ENCODE peak calls at places on chromosomes 5 and 9, in seven cellular contexts. U is fibroblast of lung, L is PC-3, T is OCI-LY7, E is keratinocyte, V is astrocyte, A is hepatocyte. K is an unnamed sample.

GRCh38 chr5:56594821-56595220 is 220.5 kb upstream of the MAP3K1 start:
- DNase-seq in U (no peak), L (no peak), T (no peak), E (no peak), V (no peak), A (no peak), K (peak; percentile 7)

GRCh38 chr5:142886211-142886610 is 116.0 kb downstream of the ARHGAP26 start:
- DNase-seq in U (peak; percentile 64), L (no peak), T (no peak), E (no peak), V (peak; percentile 57), A (no peak), K (no peak)

GRCh38 chr5:82975812-82976211 is 101.4 kb downstream of the TMEM167A start:
- DNase-seq in U (no peak), L (peak; percentile 88), T (no peak), E (peak; percentile 71), V (no peak), A (no peak), K (peak; percentile 95)

GRCh38 chr9:93427655-93428379 is 23.7 kb upstream of the FAM120A start:
- DNase-seq in U (no peak), L (no peak), T (no peak), E (no peak), V (no peak), A (no peak), K (no peak)

GRCh38 chr9:100350188-100350587 is 2.6 kb downstream of the TEX10 start:
- DNase-seq in U (no peak), L (no peak), T (peak; percentile 9), E (no peak), V (no peak), A (no peak), K (no peak)

GRCh38 chr5:1054799-1055775 is 46.5 kb downstream of the NKD2 start:
- DNase-seq in U (no peak), L (no peak), T (no peak), E (no peak), V (no peak), A (no peak), K (no peak)

GRCh38 chr9:99867968-99868367 is 38.5 kb upstream of the STX17 start:
- DNase-seq in U (no peak), L (no peak), T (no peak), E (no peak), V (no peak), A (no peak), K (no peak)

GRCh38 chr9:2260401-2261306 is 245.5 kb downstream of the SMARCA2 start:
- DNase-seq in U (peak; percentile 67), L (peak; percentile 56), T (no peak), E (no peak), V (peak; percentile 54), A (no peak), K (peak; percentile 74)

GRCh38 chr9:3447143-3447542 is 78.7 kb downstream of the RFX3 start:
- DNase-seq in U (no peak), L (no peak), T (no peak), E (no peak), V (no peak), A (no peak), K (no peak)

GRCh38 chr5:132476853-132477729 is 13.5 kb downstream of the IRF1 start:
- DNase-seq in U (no peak), L (no peak), T (no peak), E (no peak), V (no peak), A (no peak), K (no peak)
- TF ChIP-seq CTCF in U (no peak), L (no peak), T (no peak), E (no peak), V (no peak), A (no peak), K (no peak)

DNA sequence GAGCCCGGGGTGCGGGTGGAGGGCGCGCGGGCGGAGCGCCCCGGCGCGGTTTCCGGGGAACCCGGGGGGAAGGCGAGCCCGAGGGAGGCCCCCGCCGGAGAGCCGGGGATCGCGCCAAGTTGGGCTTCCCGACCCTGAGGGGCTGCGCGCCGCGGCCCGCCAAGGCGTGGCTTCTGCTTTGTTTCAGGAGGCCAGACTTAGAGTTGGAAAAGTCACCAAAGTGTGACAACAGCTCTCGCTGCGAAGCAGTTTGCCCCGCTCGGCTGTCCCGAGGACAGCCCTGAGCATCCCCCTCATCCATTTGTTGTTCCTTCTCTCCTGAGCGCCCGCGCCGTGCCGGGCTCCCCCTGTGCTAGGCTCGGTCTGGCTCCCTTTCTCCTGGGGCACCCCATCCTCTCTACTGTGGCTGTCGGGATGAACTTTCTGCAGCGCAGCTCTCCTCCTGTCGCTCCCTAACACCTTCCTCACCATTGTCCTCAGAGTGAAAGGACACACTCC is 410 bp downstream of the GLIPR2 start:
- DNase-seq in U (peak; percentile 11), L (no peak), T (no peak), E (no peak), V (no peak), A (peak; percentile 29), K (no peak)
- H3K27ac ChIP-seq in U (peak overlapping the region; percentile 10), L (no peak overlapping the region), T (no peak overlapping the region), E (no peak overlapping the region), V (no peak overlapping the region), A (no peak overlapping the region), K (no peak overlapping the region)

DNA sequence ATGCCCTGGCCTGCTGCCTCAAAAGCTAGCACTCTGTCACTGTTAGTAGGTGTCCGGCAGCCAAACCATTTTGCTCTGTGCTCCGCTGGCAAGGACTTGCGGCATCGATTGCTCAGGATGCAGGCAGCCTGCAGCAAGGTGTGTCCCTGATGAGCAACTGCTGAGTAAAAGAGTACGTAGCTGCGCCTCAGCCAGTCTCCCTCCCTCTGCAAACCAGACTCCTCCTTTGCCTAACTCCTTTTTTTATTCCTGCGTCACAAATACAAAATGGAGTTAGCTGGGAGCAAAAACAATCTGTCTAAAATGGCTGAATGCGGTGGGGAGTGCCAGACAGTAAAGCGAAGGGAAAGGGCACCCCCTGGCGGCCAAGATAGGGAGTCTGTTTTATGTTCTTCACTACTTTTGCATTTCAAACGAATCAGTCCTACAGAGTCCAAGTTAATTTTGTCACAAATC is 61.1 kb downstream of the DIAPH1 start:
- DNase-seq in U (peak; percentile 100), L (peak; percentile 93), T (peak; percentile 86), E (peak; percentile 99), V (peak; percentile 100), A (peak; percentile 89), K (peak; percentile 99)
- H3K4me2 ChIP-seq in U (peak overlapping the region; percentile 36), L (peak overlapping the region; percentile 74), T (peak overlapping the region; percentile 34), E (peak overlapping the region; percentile 74), V (peak overlapping the region; percentile 67), A (peak overlapping the region; percentile 29), K (peak overlapping the region; percentile 61)

GRCh38 chr5:151002250-151002649 is 18.1 kb upstream of the GPX3 start:
- DNase-seq in U (peak; percentile 16), L (peak; percentile 70), T (peak; percentile 24), E (no peak), V (peak; percentile 13), A (no peak), K (peak; percentile 36)
- TF ChIP-seq CTCF in U (peak; percentile 58), L (peak; percentile 71), T (peak; percentile 65), E (peak; percentile 39), V (peak; percentile 36), A (peak; percentile 53), K (peak; percentile 63)